ENCODE peak calls at places on chromosome 5, in four cellular contexts. K, D, V and P are unnamed samples.

GRCh38 chr5:88889165-88890069 is 6.4 kb upstream of the MEF2C start:
- DNase-seq in K (no peak), D (no peak), V (peak; percentile 70), P (no peak)

GRCh38 chr5:150625831-150626746 is 14.4 kb upstream of the SYNPO start:
- DNase-seq in K (no peak), D (peak; percentile 57), V (no peak), P (no peak)

GRCh38 chr5:168152660-168153059 is 138.8 kb upstream of the WWC1 start:
- DNase-seq in V (no peak), D (no peak), K (no peak), P (no peak)

GRCh38 chr5:171092194-171092593 is 216.9 kb upstream of the TLX3 start:
- DNase-seq in D (no peak), V (no peak), K (no peak), P (peak; percentile 3)

GRCh38 chr5:143576721-143577484 is 173.4 kb upstream of the NR3C1 start:
- DNase-seq in V (no peak), K (no peak), D (no peak), P (no peak)

GRCh38 chr5:59058977-59059687 is 476.3 kb downstream of the RAB3C start:
- DNase-seq in D (no peak), V (no peak), K (no peak), P (no peak)

GRCh38 chr5:143742951-143743350 is 69.0 kb upstream of the HMHB1 start:
- DNase-seq in V (no peak), K (no peak), D (no peak), P (no peak)

GRCh38 chr5:143739741-143740140 is 72.2 kb upstream of the HMHB1 start:
- DNase-seq in V (no peak), D (no peak), K (no peak), P (no peak)

GRCh38 chr5:82211855-82212572 is 66.1 kb downstream of the RPS23 start:
- DNase-seq in D (no peak), K (no peak), V (no peak), P (no peak)

GRCh38 chr5:72380491-72381274 is 60.5 kb downstream of the PTCD2 start:
- DNase-seq in D (no peak), V (no peak), K (no peak), P (no peak)

GRCh38 chr5:102853680-102854079 is 98.6 kb downstream of the PAM start:
- DNase-seq in K (no peak), V (no peak), D (no peak), P (no peak)

GRCh38 chr5:82011761-82012160 is 39.9 kb downstream of the ATG10 start:
- DNase-seq in V (no peak), K (no peak), D (no peak), P (no peak)

GRCh38 chr5:126594676-126595485 is at the start of gene ALDH7A1:
- DNase-seq in D (no peak), K (peak; percentile 95), V (peak; percentile 93), P (peak; percentile 97)

GRCh38 chr5:176658007-176658599 is 10.8 kb downstream of the TSPAN17 start:
- DNase-seq in K (peak; percentile 59), V (peak; percentile 86), D (no peak), P (peak; percentile 77)

GRCh38 chr5:128328479-128328878 is 209.6 kb downstream of the FBN2 start:
- DNase-seq in K (no peak), D (no peak), V (no peak), P (no peak)

GRCh38 chr5:36382890-36383289 is 81.2 kb upstream of the RANBP3L start:
- DNase-seq in V (no peak), K (no peak), D (no peak), P (no peak)

GRCh38 chr5:37860206-37860605 is 20.4 kb upstream of the GDNF start:
- DNase-seq in V (no peak), K (no peak), D (no peak), P (no peak)

GRCh38 chr5:33073856-33074255 is 362.7 kb downstream of the NPR3 start:
- DNase-seq in K (no peak), D (no peak), V (no peak), P (no peak)

GRCh38 chr5:137279631-137280236 is 219.4 kb downstream of the SPOCK1 start:
- DNase-seq in D (no peak), V (no peak), K (no peak), P (no peak)

GRCh38 chr5:14268738-14269137 is 125.6 kb downstream of the TRIO start:
- DNase-seq in K (no peak), V (no peak), D (no peak), P (no peak)

DNA sequence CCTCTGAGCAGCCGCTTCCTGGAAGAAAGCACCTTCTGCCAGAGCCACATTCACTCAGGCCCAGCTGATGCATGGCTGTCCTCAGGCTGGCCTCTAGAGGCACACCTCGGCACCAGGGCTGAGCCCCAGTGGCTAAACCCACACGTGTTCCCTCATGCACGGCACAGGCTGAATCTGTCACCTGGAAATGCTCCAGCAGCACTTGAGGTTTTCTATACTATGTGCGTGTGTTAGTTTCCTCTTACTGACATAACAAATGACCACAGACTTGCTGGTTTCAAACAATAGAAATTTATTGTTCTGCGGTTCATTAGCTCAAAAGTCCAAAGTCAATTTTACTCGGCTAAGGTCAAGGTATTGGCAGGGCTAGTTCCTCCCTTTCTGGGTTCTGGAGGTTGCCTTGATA is 141.4 kb downstream of the LRRC70 start:
- DNase-seq in D (peak; percentile 34), V (peak; percentile 31), K (peak; percentile 30), P (peak; percentile 36)
- TF ChIP-seq PBX3 in D (no peak), V (no peak), K (no peak), P (no peak)

GRCh38 chr5:21263361-21263760 is 1275.4 kb upstream of the CDH18 start:
- DNase-seq in D (no peak), K (no peak), V (no peak), P (no peak)
- TF ChIP-seq PBX3 in D (no peak), K (no peak), V (no peak), P (no peak)

GRCh38 chr5:105836263-105836662 is 1834.5 kb downstream of the EFNA5 start:
- DNase-seq in V (no peak), D (no peak), K (no peak), P (no peak)
- TF ChIP-seq PBX3 in V (no peak), D (no peak), K (no peak), P (no peak)

GRCh38 chr5:4487581-4487980 is 652.5 kb upstream of the ADAMTS16 start:
- DNase-seq in K (no peak), V (no peak), D (no peak), P (no peak)
- TF ChIP-seq PBX3 in K (no peak), V (no peak), D (no peak), P (no peak)

GRCh38 chr5:174745495-174745894 is 21.1 kb downstream of the MSX2 start:
- DNase-seq in D (no peak), V (no peak), K (no peak), P (no peak)

GRCh38 chr5:174750720-174751119 is 26.3 kb downstream of the MSX2 start:
- DNase-seq in V (no peak), D (no peak), K (no peak), P (no peak)

GRCh38 chr5:174741352-174741751 is 17.0 kb downstream of the MSX2 start:
- DNase-seq in K (no peak), D (no peak), V (no peak), P (no peak)

DNA sequence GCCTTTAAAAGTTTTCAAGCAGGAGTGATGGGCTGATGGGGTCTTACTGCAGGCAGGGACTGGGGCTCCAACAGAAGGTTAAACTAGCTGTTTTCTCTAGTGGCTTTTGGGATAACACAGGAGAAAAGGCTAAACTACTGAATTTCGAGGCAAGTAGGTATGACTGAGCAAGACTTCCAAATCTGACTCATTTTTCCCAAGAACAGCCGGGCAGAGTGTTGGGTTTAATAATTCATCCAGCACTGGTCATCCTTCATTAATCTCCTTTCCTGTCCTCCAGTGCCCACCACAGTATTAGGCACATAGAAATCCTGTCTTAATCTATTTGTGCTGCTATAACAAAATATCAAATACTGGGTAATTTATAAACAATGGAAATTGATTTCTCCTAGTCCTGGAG is 20.5 kb downstream of the MSX2 start:
- DNase-seq in K (no peak), D (no peak), V (no peak), P (no peak)
- TF ChIP-seq PBX3 in K (no peak), D (no peak), V (no peak), P (no peak)

GRCh38 chr5:140725799-140726471 is 25.7 kb downstream of the ZMAT2 start:
- DNase-seq in D (peak; percentile 81), K (peak; percentile 92), V (peak; percentile 62), P (peak; percentile 98)
- TF ChIP-seq PBX3 in D (no peak), K (no peak), V (no peak), P (no peak)

GRCh38 chr5:57818397-57818796 is 335.8 kb upstream of the ACTBL2 start:
- DNase-seq in K (no peak), D (no peak), V (no peak), P (no peak)

GRCh38 chr5:57817924-57818323 is 335.3 kb upstream of the ACTBL2 start:
- DNase-seq in V (no peak), D (no peak), K (no peak), P (no peak)

GRCh38 chr5:57817001-57817453 is 334.4 kb upstream of the ACTBL2 start:
- DNase-seq in V (no peak), K (no peak), D (no peak), P (no peak)

DNA sequence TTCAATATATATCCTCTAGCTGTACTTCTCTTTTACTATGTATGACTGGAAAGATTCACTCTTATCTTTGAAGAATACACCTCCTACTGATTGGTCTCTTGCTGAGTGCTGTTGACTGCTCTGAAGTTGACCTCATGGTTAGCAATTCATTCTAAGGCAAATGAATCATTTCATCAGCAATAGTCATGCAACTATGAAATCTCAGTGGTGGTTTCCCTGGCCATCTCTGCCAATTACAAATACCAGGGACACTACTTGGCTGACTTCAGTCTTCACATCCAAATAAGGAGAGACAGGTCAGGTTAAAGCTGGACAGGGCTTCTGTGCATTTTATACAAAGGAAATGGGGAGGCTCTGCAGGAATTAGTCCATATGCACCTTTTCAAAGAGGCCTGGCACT is 333.5 kb upstream of the ACTBL2 start:
- DNase-seq in V (no peak), D (no peak), K (no peak), P (peak; percentile 49)
- TF ChIP-seq PBX3 in V (peak; percentile 98), D (no peak), K (no peak), P (no peak)

GRCh38 chr5:158553195-158553945 is 546.3 kb downstream of the EBF1 start:
- DNase-seq in K (no peak), V (peak; percentile 33), D (no peak), P (no peak)
- TF ChIP-seq PBX3 in K (no peak), V (no peak), D (no peak), P (no peak)